ENCODE peak calls at places on chromosomes 4 and X, in six cellular contexts. One of them, this sample, is unnamed.
A peak's percentile ranks its signal among the peaks of the same experiment; 100 is the strongest.

GRCh38 chrX:120000490-120001246 is 57.1 kb upstream of the NKAP start:
- DNase-seq in thoracic aorta: no peak
- DNase-seq in stimulated activated CD8-positive, alpha-beta memory T cell treated with anti-CD3 and anti-CD28 coated beads, Interleukin-7, amount 100 ng/mL, for 1 hour: no peak
- DNase-seq in anterior cingulate cortex: no peak
- DNase-seq in stimulated activated CD4-positive, alpha-beta T cell treated with anti-CD3 and anti-CD28 coated beads, Interleukin-4, amount 100 ng/mL, for 1 hour: peak; percentile 21
- DNase-seq in ACHN: no peak
- DNase-seq in this sample: peak; percentile 6

GRCh38 chr4:59945277-59945676 is 1254.8 kb upstream of the ADGRL3 start:
- DNase-seq in anterior cingulate cortex: no peak
- DNase-seq in ACHN: no peak
- DNase-seq in stimulated activated CD8-positive, alpha-beta memory T cell treated with anti-CD3 and anti-CD28 coated beads, Interleukin-7, amount 100 ng/mL, for 1 hour: no peak
- DNase-seq in stimulated activated CD4-positive, alpha-beta T cell treated with anti-CD3 and anti-CD28 coated beads, Interleukin-4, amount 100 ng/mL, for 1 hour: no peak
- DNase-seq in thoracic aorta: no peak
- DNase-seq in this sample: no peak

GRCh38 chr4:8762951-8763735 is 108.5 kb downstream of the HMX1 start:
- DNase-seq in stimulated activated CD8-positive, alpha-beta memory T cell treated with anti-CD3 and anti-CD28 coated beads, Interleukin-7, amount 100 ng/mL, for 1 hour: no peak
- DNase-seq in stimulated activated CD4-positive, alpha-beta T cell treated with anti-CD3 and anti-CD28 coated beads, Interleukin-4, amount 100 ng/mL, for 1 hour: no peak
- DNase-seq in ACHN: no peak
- DNase-seq in thoracic aorta: no peak
- DNase-seq in anterior cingulate cortex: no peak
- DNase-seq in this sample: no peak

GRCh38 chrX:123665197-123665596 is 67.7 kb downstream of the THOC2 start:
- DNase-seq in stimulated activated CD4-positive, alpha-beta T cell treated with anti-CD3 and anti-CD28 coated beads, Interleukin-4, amount 100 ng/mL, for 1 hour: no peak
- DNase-seq in thoracic aorta: no peak
- DNase-seq in anterior cingulate cortex: no peak
- DNase-seq in stimulated activated CD8-positive, alpha-beta memory T cell treated with anti-CD3 and anti-CD28 coated beads, Interleukin-7, amount 100 ng/mL, for 1 hour: no peak
- DNase-seq in ACHN: no peak
- DNase-seq in this sample: peak; percentile 31

GRCh38 chrX:64394059-64394873 is 986 bp downstream of the MTMR8 start:
- DNase-seq in anterior cingulate cortex: no peak
- DNase-seq in thoracic aorta: no peak
- DNase-seq in ACHN: no peak
- DNase-seq in stimulated activated CD4-positive, alpha-beta T cell treated with anti-CD3 and anti-CD28 coated beads, Interleukin-4, amount 100 ng/mL, for 1 hour: no peak
- DNase-seq in stimulated activated CD8-positive, alpha-beta memory T cell treated with anti-CD3 and anti-CD28 coated beads, Interleukin-7, amount 100 ng/mL, for 1 hour: no peak
- DNase-seq in this sample: no peak

GRCh38 chr4:4901877-4902276 is 42.4 kb downstream of the MSX1 start:
- DNase-seq in ACHN: no peak
- DNase-seq in anterior cingulate cortex: no peak
- DNase-seq in stimulated activated CD8-positive, alpha-beta memory T cell treated with anti-CD3 and anti-CD28 coated beads, Interleukin-7, amount 100 ng/mL, for 1 hour: no peak
- DNase-seq in thoracic aorta: no peak
- DNase-seq in stimulated activated CD4-positive, alpha-beta T cell treated with anti-CD3 and anti-CD28 coated beads, Interleukin-4, amount 100 ng/mL, for 1 hour: no peak
- DNase-seq in this sample: no peak

GRCh38 chr4:184705692-184706091 is 28.2 kb downstream of the CENPU start:
- DNase-seq in thoracic aorta: no peak
- DNase-seq in stimulated activated CD8-positive, alpha-beta memory T cell treated with anti-CD3 and anti-CD28 coated beads, Interleukin-7, amount 100 ng/mL, for 1 hour: no peak
- DNase-seq in anterior cingulate cortex: no peak
- DNase-seq in stimulated activated CD4-positive, alpha-beta T cell treated with anti-CD3 and anti-CD28 coated beads, Interleukin-4, amount 100 ng/mL, for 1 hour: no peak
- DNase-seq in ACHN: no peak
- DNase-seq in this sample: no peak

GRCh38 chrX:108696690-108697089 is 39.7 kb downstream of the IRS4 start:
- DNase-seq in stimulated activated CD4-positive, alpha-beta T cell treated with anti-CD3 and anti-CD28 coated beads, Interleukin-4, amount 100 ng/mL, for 1 hour: no peak
- DNase-seq in ACHN: no peak
- DNase-seq in thoracic aorta: no peak
- DNase-seq in anterior cingulate cortex: no peak
- DNase-seq in stimulated activated CD8-positive, alpha-beta memory T cell treated with anti-CD3 and anti-CD28 coated beads, Interleukin-7, amount 100 ng/mL, for 1 hour: no peak
- DNase-seq in this sample: peak; percentile 17

GRCh38 chrX:117743469-117744251 is 372.9 kb downstream of the KLHL13 start:
- DNase-seq in thoracic aorta: no peak
- DNase-seq in ACHN: peak; percentile 0
- DNase-seq in anterior cingulate cortex: no peak
- DNase-seq in stimulated activated CD8-positive, alpha-beta memory T cell treated with anti-CD3 and anti-CD28 coated beads, Interleukin-7, amount 100 ng/mL, for 1 hour: no peak
- DNase-seq in stimulated activated CD4-positive, alpha-beta T cell treated with anti-CD3 and anti-CD28 coated beads, Interleukin-4, amount 100 ng/mL, for 1 hour: no peak
- DNase-seq in this sample: peak; percentile 46

GRCh38 chr4:185582651-185583400 is 47.5 kb upstream of the PDLIM3 start:
- DNase-seq in anterior cingulate cortex: no peak
- DNase-seq in stimulated activated CD4-positive, alpha-beta T cell treated with anti-CD3 and anti-CD28 coated beads, Interleukin-4, amount 100 ng/mL, for 1 hour: no peak
- DNase-seq in ACHN: no peak
- DNase-seq in thoracic aorta: no peak
- DNase-seq in stimulated activated CD8-positive, alpha-beta memory T cell treated with anti-CD3 and anti-CD28 coated beads, Interleukin-7, amount 100 ng/mL, for 1 hour: no peak
- DNase-seq in this sample: no peak

GRCh38 chrX:110167952-110168451 is 149.9 kb downstream of the AMMECR1 start:
- DNase-seq in stimulated activated CD4-positive, alpha-beta T cell treated with anti-CD3 and anti-CD28 coated beads, Interleukin-4, amount 100 ng/mL, for 1 hour: peak; percentile 48
- DNase-seq in thoracic aorta: no peak
- DNase-seq in anterior cingulate cortex: no peak
- DNase-seq in ACHN: peak; percentile 43
- DNase-seq in stimulated activated CD8-positive, alpha-beta memory T cell treated with anti-CD3 and anti-CD28 coated beads, Interleukin-7, amount 100 ng/mL, for 1 hour: peak; percentile 19
- DNase-seq in this sample: no peak

GRCh38 chr4:155353923-155354540 is 22.7 kb downstream of the MAP9 start:
- DNase-seq in ACHN: peak; percentile 46
- DNase-seq in stimulated activated CD4-positive, alpha-beta T cell treated with anti-CD3 and anti-CD28 coated beads, Interleukin-4, amount 100 ng/mL, for 1 hour: peak; percentile 31
- DNase-seq in thoracic aorta: peak; percentile 13
- DNase-seq in anterior cingulate cortex: peak; percentile 0
- DNase-seq in stimulated activated CD8-positive, alpha-beta memory T cell treated with anti-CD3 and anti-CD28 coated beads, Interleukin-7, amount 100 ng/mL, for 1 hour: no peak
- DNase-seq in this sample: peak; percentile 65

GRCh38 chrX:48466696-48467095 is 3.4 kb downstream of the SLC38A5 start:
- DNase-seq in ACHN: no peak
- DNase-seq in anterior cingulate cortex: no peak
- DNase-seq in stimulated activated CD4-positive, alpha-beta T cell treated with anti-CD3 and anti-CD28 coated beads, Interleukin-4, amount 100 ng/mL, for 1 hour: peak; percentile 37
- DNase-seq in stimulated activated CD8-positive, alpha-beta memory T cell treated with anti-CD3 and anti-CD28 coated beads, Interleukin-7, amount 100 ng/mL, for 1 hour: no peak
- DNase-seq in thoracic aorta: no peak
- DNase-seq in this sample: peak; percentile 40

GRCh38 chr4:65668201-65669007 is 1.9 kb downstream of the EPHA5 start:
- DNase-seq in anterior cingulate cortex: no peak
- DNase-seq in ACHN: no peak
- DNase-seq in stimulated activated CD4-positive, alpha-beta T cell treated with anti-CD3 and anti-CD28 coated beads, Interleukin-4, amount 100 ng/mL, for 1 hour: no peak
- DNase-seq in stimulated activated CD8-positive, alpha-beta memory T cell treated with anti-CD3 and anti-CD28 coated beads, Interleukin-7, amount 100 ng/mL, for 1 hour: no peak
- DNase-seq in thoracic aorta: no peak
- DNase-seq in this sample: no peak

GRCh38 chr4:120139392-120139791 is 72.7 kb upstream of the MAD2L1 start:
- DNase-seq in ACHN: no peak
- DNase-seq in stimulated activated CD8-positive, alpha-beta memory T cell treated with anti-CD3 and anti-CD28 coated beads, Interleukin-7, amount 100 ng/mL, for 1 hour: no peak
- DNase-seq in stimulated activated CD4-positive, alpha-beta T cell treated with anti-CD3 and anti-CD28 coated beads, Interleukin-4, amount 100 ng/mL, for 1 hour: no peak
- DNase-seq in anterior cingulate cortex: no peak
- DNase-seq in thoracic aorta: no peak
- DNase-seq in this sample: peak; percentile 14

GRCh38 chrX:9670136-9670905 is 95.3 kb downstream of the GPR143 start:
- DNase-seq in anterior cingulate cortex: no peak
- DNase-seq in ACHN: no peak
- DNase-seq in stimulated activated CD8-positive, alpha-beta memory T cell treated with anti-CD3 and anti-CD28 coated beads, Interleukin-7, amount 100 ng/mL, for 1 hour: no peak
- DNase-seq in thoracic aorta: no peak
- DNase-seq in stimulated activated CD4-positive, alpha-beta T cell treated with anti-CD3 and anti-CD28 coated beads, Interleukin-4, amount 100 ng/mL, for 1 hour: no peak
- DNase-seq in this sample: no peak

GRCh38 chr4:186037692-186038658 is 31.0 kb upstream of the TLR3 start:
- DNase-seq in thoracic aorta: no peak
- DNase-seq in stimulated activated CD8-positive, alpha-beta memory T cell treated with anti-CD3 and anti-CD28 coated beads, Interleukin-7, amount 100 ng/mL, for 1 hour: no peak
- DNase-seq in stimulated activated CD4-positive, alpha-beta T cell treated with anti-CD3 and anti-CD28 coated beads, Interleukin-4, amount 100 ng/mL, for 1 hour: no peak
- DNase-seq in ACHN: peak; percentile 58
- DNase-seq in anterior cingulate cortex: peak; percentile 25
- DNase-seq in this sample: peak; percentile 58